ENCODE peak calls at places on chromosomes 4 and X, in nine cellular contexts. T is endodermal cell, H is SW480, C is astrocyte of the hippocampus, W is NCI-H1092, A is mesendoderm, K is ureter, E is HCT116, O is head of caudate nucleus. I is an unnamed sample.

GRCh38 chrX:85379174-85379907 is at the start of gene POF1B:
- DNase-seq in H (peak), K (peak), C (no peak), O (no peak), W (no peak), E (no peak), T (peak), A (peak), I (peak)

GRCh38 chr4:20773144-20773997 is 73.1 kb downstream of the PACRGL start:
- DNase-seq in H (peak), C (peak), A (peak), W (peak), O (peak), E (peak), T (peak), K (peak), I (peak)

GRCh38 chr4:185582651-185583400 is 47.5 kb upstream of the PDLIM3 start:
- DNase-seq in E (no peak), C (no peak), T (no peak), O (no peak), W (no peak), H (no peak), A (no peak), K (no peak), I (no peak)

GRCh38 chrX:85026170-85026569 is 22.5 kb downstream of the APOOL start:
- DNase-seq in O (no peak), A (no peak), C (no peak), E (no peak), K (no peak), T (no peak), H (no peak), W (no peak), I (no peak)

GRCh38 chrX:39736219-39737211 is 361.2 kb downstream of the BCOR start:
- DNase-seq in W (peak), K (peak), T (no peak), H (no peak), O (no peak), A (no peak), C (peak), E (no peak), I (no peak)

GRCh38 chr4:184416913-184417734 is 57.2 kb downstream of the IRF2 start:
- DNase-seq in H (no peak), W (no peak), K (no peak), O (no peak), T (no peak), A (no peak), E (no peak), C (no peak), I (no peak)

GRCh38 chr4:118012142-118012541 is 22.1 kb upstream of the NDST3 start:
- DNase-seq in H (no peak), W (no peak), C (no peak), E (no peak), T (no peak), A (peak), K (no peak), O (no peak), I (no peak)

GRCh38 chr4:141350122-141350904 is 129.6 kb downstream of the ZNF330 start:
- DNase-seq in C (peak), E (no peak), T (no peak), K (peak), A (peak), H (peak), O (no peak), W (no peak), I (peak)

GRCh38 chr4:3461515-3462291 is 1.4 kb upstream of the DOK7 start:
- DNase-seq in O (no peak), E (no peak), W (no peak), H (peak), T (no peak), C (peak), K (peak), A (no peak), I (peak)

GRCh38 chrX:2316534-2316933 is 184.2 kb downstream of the DHRSX start:
- DNase-seq in W (no peak), K (no peak), E (no peak), O (no peak), T (no peak), H (no peak), A (no peak), C (peak), I (no peak)

GRCh38 chr4:74549936-74550335 is 105.0 kb downstream of the AREG start:
- DNase-seq in C (no peak), W (no peak), H (no peak), K (no peak), T (no peak), E (no peak), A (no peak), O (no peak), I (no peak)

GRCh38 chrX:66007851-66008250 is 32.0 kb downstream of the VSIG4 start:
- DNase-seq in E (no peak), C (no peak), K (no peak), O (no peak), A (no peak), W (no peak), H (no peak), T (no peak), I (no peak)

GRCh38 chr4:118967393-118967792 is 78.7 kb downstream of the SYNPO2 start:
- DNase-seq in W (no peak), E (no peak), A (no peak), C (peak), H (no peak), K (no peak), O (no peak), T (no peak), I (no peak)

GRCh38 chr4:47215759-47216158 is 184.4 kb downstream of the GABRB1 start:
- DNase-seq in A (no peak), W (no peak), E (no peak), O (no peak), C (peak), H (no peak), T (no peak), K (no peak), I (no peak)

GRCh38 chr4:85831647-85832046 is 356.7 kb downstream of the ARHGAP24 start:
- DNase-seq in K (no peak), A (no peak), T (no peak), W (no peak), C (no peak), E (no peak), H (no peak), O (no peak), I (no peak)

GRCh38 chrX:17441965-17442364 is 67.0 kb downstream of the NHS start:
- DNase-seq in W (no peak), T (no peak), K (no peak), O (no peak), C (no peak), H (no peak), A (no peak), E (no peak), I (no peak)

GRCh38 chr4:24799544-24800272 is 4.3 kb downstream of the SOD3 start:
- DNase-seq in K (no peak), A (peak), E (no peak), T (peak), W (no peak), O (no peak), C (peak), H (no peak), I (no peak)

GRCh38 chr4:7043521-7044414 is 596 bp downstream of the TADA2B start:
- DNase-seq in H (peak), O (no peak), T (peak), C (peak), E (no peak), K (no peak), W (no peak), A (peak), I (peak)

GRCh38 chrX:107978707-107979307 is 3.4 kb downstream of the TEX13B start:
- DNase-seq in T (peak), W (no peak), A (peak), C (peak), K (no peak), E (peak), O (no peak), H (peak), I (no peak)

GRCh38 chr4:183960021-183960420 is 54.9 kb downstream of the STOX2 start:
- DNase-seq in C (peak), H (peak), A (peak), T (peak), E (no peak), W (peak), O (peak), K (peak), I (no peak)

GRCh38 chr4:3304831-3305609 is 12.2 kb downstream of the RGS12 start:
- DNase-seq in K (no peak), C (peak), E (no peak), O (no peak), H (no peak), W (peak), T (peak), A (no peak), I (no peak)

GRCh38 chrX:135193740-135194139 is 22.5 kb upstream of the CT55 start:
- DNase-seq in W (no peak), K (no peak), E (no peak), T (no peak), O (no peak), H (no peak), A (no peak), C (no peak), I (no peak)

GRCh38 chr4:153713840-153714239 is 29.8 kb downstream of the TLR2 start:
- DNase-seq in E (no peak), W (no peak), K (no peak), C (no peak), O (no peak), T (no peak), H (no peak), A (no peak), I (no peak)

GRCh38 chr4:107721436-107722090 is 1.5 kb upstream of the PAPSS1 start:
- DNase-seq in W (peak), T (peak), K (no peak), E (no peak), A (peak), H (no peak), O (no peak), C (no peak), I (peak)